ENCODE peak calls at places on chromosome 1, in six cellular contexts. One of them, this sample, is unnamed.

GRCh38 chr1:205689479-205689878 is 9.2 kb upstream of the SLC45A3 start:
- DNase-seq in stimulated activated naive CD8-positive, alpha-beta T cell treated with anti-CD3 and anti-CD28 coated beads, Interleukin-15, amount 100 ng/mL, for 72 hours: no peak
- DNase-seq in T-helper 2 cell: no peak
- DNase-seq in left cardiac atrium: no peak
- DNase-seq in AG04449: no peak
- DNase-seq in AG08395: no peak
- DNase-seq in this sample: no peak

GRCh38 chr1:18676431-18676830 is 45.8 kb downstream of the PAX7 start:
- DNase-seq in stimulated activated naive CD8-positive, alpha-beta T cell treated with anti-CD3 and anti-CD28 coated beads, Interleukin-15, amount 100 ng/mL, for 72 hours: no peak
- DNase-seq in T-helper 2 cell: no peak
- DNase-seq in left cardiac atrium: no peak
- DNase-seq in AG04449: no peak
- DNase-seq in AG08395: no peak
- DNase-seq in this sample: no peak

GRCh38 chr1:57600424-57600823 is 176.6 kb upstream of the DAB1 start:
- DNase-seq in stimulated activated naive CD8-positive, alpha-beta T cell treated with anti-CD3 and anti-CD28 coated beads, Interleukin-15, amount 100 ng/mL, for 72 hours: no peak
- DNase-seq in T-helper 2 cell: no peak
- DNase-seq in left cardiac atrium: no peak
- DNase-seq in AG04449: no peak
- DNase-seq in AG08395: no peak
- DNase-seq in this sample: no peak

GRCh38 chr1:31306278-31306677 is 9.4 kb downstream of the ZCCHC17 start:
- DNase-seq in stimulated activated naive CD8-positive, alpha-beta T cell treated with anti-CD3 and anti-CD28 coated beads, Interleukin-15, amount 100 ng/mL, for 72 hours: no peak
- DNase-seq in T-helper 2 cell: no peak
- DNase-seq in left cardiac atrium: no peak
- DNase-seq in AG04449: peak; percentile 76
- DNase-seq in AG08395: peak; percentile 67
- DNase-seq in this sample: no peak

GRCh38 chr1:200918006-200918405 is 23.3 kb downstream of the INAVA start:
- DNase-seq in stimulated activated naive CD8-positive, alpha-beta T cell treated with anti-CD3 and anti-CD28 coated beads, Interleukin-15, amount 100 ng/mL, for 72 hours: no peak
- DNase-seq in T-helper 2 cell: no peak
- DNase-seq in left cardiac atrium: no peak
- DNase-seq in AG04449: no peak
- DNase-seq in AG08395: no peak
- DNase-seq in this sample: no peak

GRCh38 chr1:173507205-173507846 is 30.2 kb downstream of the PRDX6 start:
- DNase-seq in stimulated activated naive CD8-positive, alpha-beta T cell treated with anti-CD3 and anti-CD28 coated beads, Interleukin-15, amount 100 ng/mL, for 72 hours: no peak
- DNase-seq in T-helper 2 cell: no peak
- DNase-seq in left cardiac atrium: no peak
- DNase-seq in AG04449: peak; percentile 50
- DNase-seq in AG08395: peak; percentile 61
- DNase-seq in this sample: no peak

GRCh38 chr1:228957535-228957934 is 222.3 kb downstream of the RHOU start:
- DNase-seq in stimulated activated naive CD8-positive, alpha-beta T cell treated with anti-CD3 and anti-CD28 coated beads, Interleukin-15, amount 100 ng/mL, for 72 hours: no peak
- DNase-seq in T-helper 2 cell: no peak
- DNase-seq in left cardiac atrium: no peak
- DNase-seq in AG04449: no peak
- DNase-seq in AG08395: no peak
- DNase-seq in this sample: no peak

GRCh38 chr1:55428944-55429931 is 214.1 kb upstream of the USP24 start:
- DNase-seq in stimulated activated naive CD8-positive, alpha-beta T cell treated with anti-CD3 and anti-CD28 coated beads, Interleukin-15, amount 100 ng/mL, for 72 hours: no peak
- DNase-seq in T-helper 2 cell: no peak
- DNase-seq in left cardiac atrium: peak; percentile 81
- DNase-seq in AG04449: peak; percentile 98
- DNase-seq in AG08395: peak; percentile 94
- DNase-seq in this sample: no peak

GRCh38 chr1:117534995-117535467 is 70.8 kb upstream of the TENT5C start:
- DNase-seq in stimulated activated naive CD8-positive, alpha-beta T cell treated with anti-CD3 and anti-CD28 coated beads, Interleukin-15, amount 100 ng/mL, for 72 hours: peak; percentile 52
- DNase-seq in T-helper 2 cell: peak; percentile 41
- DNase-seq in left cardiac atrium: no peak
- DNase-seq in AG04449: no peak
- DNase-seq in AG08395: peak; percentile 59
- DNase-seq in this sample: peak; percentile 57

This sample was measured in GM13976.